ENCODE peak calls at places on chromosomes 6 and 20, in six cellular contexts. G is astrocyte, X is OCI-LY7, B is endothelial cell, T is heart left ventricle, O is fibroblast of villous mesenchyme. F is an unnamed sample.

GRCh38 chr6:15901141-15902115 is 227.5 kb upstream of the MYLIP start:
- DNase-seq in G (no peak), X (peak; percentile 90), B (no peak), T (no peak), O (no peak), F (no peak)

GRCh38 chr6:102582569-102582968 is 1189.1 kb downstream of the GRIK2 start:
- DNase-seq in G (no peak), X (no peak), B (no peak), T (no peak), O (no peak), F (no peak)

GRCh38 chr20:5085380-5085779 is 34.4 kb downstream of the PCNA start:
- DNase-seq in G (no peak), X (no peak), B (no peak), T (no peak), O (no peak), F (no peak)

GRCh38 chr20:56762401-56762800 is 133.3 kb downstream of the TFAP2C start:
- DNase-seq in G (no peak), X (no peak), B (no peak), T (no peak), O (no peak), F (no peak)

GRCh38 chr6:31677955-31678354 is 2.9 kb downstream of the LY6G5C start:
- DNase-seq in G (no peak), X (no peak), B (no peak), T (no peak), O (no peak), F (no peak)

GRCh38 chr20:818001-818664 is 15.4 kb upstream of the FAM110A start:
- DNase-seq in G (no peak), X (no peak), B (no peak), T (no peak), O (no peak), F (no peak)

GRCh38 chr20:61874421-61875068 is 191.1 kb downstream of the TAF4 start:
- DNase-seq in G (peak; percentile 12), X (peak; percentile 7), B (peak; percentile 39), T (no peak), O (peak; percentile 5), F (peak; percentile 77)

GRCh38 chr6:43733471-43734293 is 36.3 kb upstream of the VEGFA start:
- DNase-seq in G (no peak), X (peak; percentile 68), B (no peak), T (no peak), O (no peak), F (no peak)

GRCh38 chr6:111628117-111628866 is 22.6 kb upstream of the TRAF3IP2 start:
- DNase-seq in G (no peak), X (no peak), B (no peak), T (no peak), O (peak; percentile 56), F (no peak)

GRCh38 chr20:57991211-57991841 is 237.1 kb downstream of the ANKRD60 start:
- DNase-seq in G (peak; percentile 80), X (no peak), B (no peak), T (no peak), O (peak; percentile 58), F (no peak)

GRCh38 chr6:7172605-7173185 is 64.9 kb downstream of the RREB1 start:
- DNase-seq in G (peak; percentile 74), X (no peak), B (no peak), T (no peak), O (no peak), F (no peak)

GRCh38 chr20:33415948-33416347 is 14.6 kb upstream of the CDK5RAP1 start:
- DNase-seq in G (no peak), X (peak; percentile 62), B (peak; percentile 48), T (peak; percentile 57), O (peak; percentile 51), F (peak; percentile 52)

GRCh38 chr20:44615876-44616603 is 33.7 kb downstream of the PKIG start:
- DNase-seq in G (no peak), X (peak; percentile 37), B (no peak), T (no peak), O (no peak), F (no peak)

GRCh38 chr6:39300739-39301138 is 13.5 kb downstream of the KCNK17 start:
- DNase-seq in G (no peak), X (no peak), B (no peak), T (no peak), O (no peak), F (no peak)

GRCh38 chr6:127317275-127318128 is 25.9 kb downstream of the ECHDC1 start:
- DNase-seq in G (no peak), X (no peak), B (no peak), T (no peak), O (no peak), F (no peak)

GRCh38 chr6:3751730-3752537 is 421 bp upstream of the PXDC1 start:
- DNase-seq in G (peak; percentile 84), X (no peak), B (peak; percentile 90), T (peak; percentile 93), O (peak; percentile 95), F (peak; percentile 79)

GRCh38 chr6:39363280-39363679 is 40.8 kb upstream of the KCNK16 start:
- DNase-seq in G (no peak), X (no peak), B (no peak), T (no peak), O (no peak), F (no peak)

GRCh38 chr20:54068966-54069365 is 1.4 kb downstream of the BCAS1 start:
- DNase-seq in G (no peak), X (no peak), B (no peak), T (no peak), O (no peak), F (no peak)

GRCh38 chr6:139429559-139430150 is 55.2 kb upstream of the CITED2 start:
- DNase-seq in G (no peak), X (no peak), B (no peak), T (no peak), O (no peak), F (no peak)

GRCh38 chr20:13799040-13799439 is 14.2 kb downstream of the NDUFAF5 start:
- DNase-seq in G (no peak), X (no peak), B (no peak), T (no peak), O (no peak), F (no peak)

GRCh38 chr6:79048611-79049010 is 29.4 kb downstream of the PHIP start:
- DNase-seq in G (no peak), X (peak; percentile 17), B (peak; percentile 40), T (no peak), O (peak; percentile 33), F (peak; percentile 26)

GRCh38 chr6:117391874-117392583 is 33.7 kb downstream of the ROS1 start:
- DNase-seq in G (no peak), X (no peak), B (no peak), T (no peak), O (no peak), F (no peak)

GRCh38 chr20:41169791-41170351 is 32.5 kb downstream of the PLCG1 start:
- DNase-seq in G (peak; percentile 67), X (no peak), B (no peak), T (peak; percentile 16), O (no peak), F (peak; percentile 6)

GRCh38 chr6:140541288-140541687 is 1166.8 kb upstream of the CITED2 start:
- DNase-seq in G (peak; percentile 40), X (no peak), B (no peak), T (no peak), O (peak; percentile 6), F (no peak)

GRCh38 chr6:162907876-162908481 is 180.2 kb downstream of the PACRG start:
- DNase-seq in G (peak; percentile 16), X (peak; percentile 29), B (no peak), T (no peak), O (peak; percentile 63), F (no peak)
- TF ChIP-seq CTCF in G (peak; percentile 16), X (peak; percentile 80), B (peak; percentile 83), T (no peak), O (peak; percentile 50), F (peak; percentile 58)

DNA sequence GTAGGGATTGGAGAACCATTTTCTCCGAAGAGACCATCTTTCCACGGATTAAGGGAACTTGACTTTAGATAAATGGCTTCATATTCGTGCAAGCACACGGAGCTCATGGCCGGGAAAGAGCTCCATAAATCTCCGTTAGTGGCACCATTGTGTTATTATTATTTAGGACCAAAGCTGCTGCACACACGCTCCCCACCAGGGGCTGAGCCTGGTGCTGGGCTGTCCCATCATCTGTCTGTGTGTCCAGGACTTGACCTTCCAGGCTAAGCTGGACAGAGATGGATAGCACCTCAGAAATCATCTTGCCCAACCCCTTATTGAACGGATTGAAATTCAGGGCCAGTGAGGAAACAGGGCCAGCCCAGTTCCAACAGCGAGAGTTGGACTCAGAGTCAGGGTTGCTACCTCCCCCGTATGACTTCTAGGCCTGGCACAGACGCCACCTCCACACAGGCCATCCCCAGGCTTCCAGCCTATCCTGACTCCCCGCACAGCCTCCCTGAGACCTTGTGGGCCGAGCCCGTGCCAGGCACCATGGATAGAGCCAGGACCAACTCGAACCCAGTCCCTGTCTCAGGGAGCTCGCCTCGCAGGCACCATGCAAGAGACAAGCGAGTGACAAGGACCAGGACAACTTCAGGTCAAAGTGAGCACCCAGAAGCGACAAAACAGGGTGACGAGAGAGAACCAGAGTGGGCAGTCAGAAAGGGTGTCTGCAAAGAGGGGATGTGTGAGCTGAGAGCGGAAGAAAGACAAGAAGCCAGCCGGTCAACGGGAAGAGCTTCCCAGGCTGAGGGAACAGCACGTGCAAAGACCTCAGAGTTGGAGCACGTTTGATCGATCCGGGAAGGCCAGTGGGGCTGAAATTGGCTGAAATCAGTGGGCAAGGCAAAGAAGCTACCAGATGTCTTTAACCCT is 45.4 kb downstream of the KIAA1755 start:
- DNase-seq in G (no peak), X (no peak), B (no peak), T (no peak), O (no peak), F (no peak)
- TF ChIP-seq CTCF in G (peak; percentile 11), X (no peak), B (peak; percentile 58), T (no peak), O (peak; percentile 28), F (no peak)

GRCh38 chr6:50270427-50270826 is 220.7 kb upstream of the DEFB112 start:
- DNase-seq in G (no peak), X (no peak), B (no peak), T (no peak), O (no peak), F (no peak)

GRCh38 chr6:50259903-50260302 is 210.2 kb upstream of the DEFB112 start:
- DNase-seq in G (no peak), X (no peak), B (no peak), T (no peak), O (no peak), F (no peak)

GRCh38 chr6:50264995-50265571 is 215.4 kb upstream of the DEFB112 start:
- DNase-seq in G (no peak), X (no peak), B (peak; percentile 24), T (no peak), O (no peak), F (peak; percentile 23)
- TF ChIP-seq CTCF in G (no peak), X (peak; percentile 60), B (peak; percentile 32), T (no peak), O (no peak), F (no peak)

GRCh38 chr6:134132494-134133141 is 80.2 kb upstream of the SLC2A12 start:
- DNase-seq in G (peak; percentile 74), X (no peak), B (no peak), T (no peak), O (no peak), F (no peak)

GRCh38 chr6:134123666-134124208 is 71.3 kb upstream of the SLC2A12 start:
- DNase-seq in G (peak; percentile 58), X (peak; percentile 57), B (peak; percentile 9), T (no peak), O (peak; percentile 72), F (peak; percentile 21)

GRCh38 chr6:134131530-134132139 is 79.2 kb upstream of the SLC2A12 start:
- DNase-seq in G (no peak), X (no peak), B (no peak), T (no peak), O (no peak), F (no peak)

GRCh38 chr6:134122775-134123174 is 70.4 kb upstream of the SLC2A12 start:
- DNase-seq in G (no peak), X (no peak), B (no peak), T (no peak), O (no peak), F (no peak)

GRCh38 chr6:134128146-134128545 is 75.7 kb upstream of the SLC2A12 start:
- DNase-seq in G (no peak), X (no peak), B (no peak), T (no peak), O (no peak), F (no peak)
- TF ChIP-seq CTCF in G (no peak), X (no peak), B (no peak), T (no peak), O (no peak), F (no peak)

F was measured in WTC11.